ENCODE peak calls at places on chromosomes 6 and 20, in five cellular contexts. One of them, this sample, is unnamed.
A peak's percentile ranks its signal among the peaks of the same experiment; 100 is the strongest.

GRCh38 chr6:143279385-143279784 is 171.1 kb downstream of the ADAT2 start:
- DNase-seq in H9: peak; percentile 49
- DNase-seq in fibroblast of lung: peak; percentile 15
- DNase-seq in mesenchymal stem cell: peak; percentile 38
- DNase-seq in mesendoderm: peak; percentile 69
- DNase-seq in this sample: no peak

GRCh38 chr6:121395736-121396135 is 39.7 kb upstream of the GJA1 start:
- DNase-seq in fibroblast of lung: no peak
- DNase-seq in mesenchymal stem cell: no peak
- DNase-seq in mesendoderm: peak; percentile 26
- DNase-seq in H9: no peak
- DNase-seq in this sample: no peak

GRCh38 chr20:41249371-41249770 is 68.2 kb downstream of the ZHX3 start:
- DNase-seq in mesenchymal stem cell: peak; percentile 91
- DNase-seq in mesendoderm: no peak
- DNase-seq in fibroblast of lung: peak; percentile 88
- DNase-seq in H9: no peak
- DNase-seq in this sample: peak; percentile 88

GRCh38 chr6:15479761-15480160 is 183.1 kb downstream of the DTNBP1 start:
- DNase-seq in mesenchymal stem cell: no peak
- DNase-seq in H9: no peak
- DNase-seq in fibroblast of lung: no peak
- DNase-seq in mesendoderm: no peak
- DNase-seq in this sample: peak; percentile 52

GRCh38 chr6:108117427-108118358 is 43.2 kb upstream of the OSTM1 start:
- DNase-seq in mesendoderm: peak; percentile 72
- DNase-seq in H9: peak; percentile 71
- DNase-seq in fibroblast of lung: peak; percentile 18
- DNase-seq in mesenchymal stem cell: peak; percentile 57
- DNase-seq in this sample: no peak

GRCh38 chr20:56554869-56555268 is 21.8 kb downstream of the FAM209B start:
- DNase-seq in mesendoderm: peak; percentile 64
- DNase-seq in mesenchymal stem cell: peak; percentile 97
- DNase-seq in fibroblast of lung: peak; percentile 95
- DNase-seq in H9: peak; percentile 40
- DNase-seq in this sample: peak; percentile 97

GRCh38 chr6:72522735-72523141 is 99.1 kb upstream of the KCNQ5 start:
- DNase-seq in mesendoderm: peak; percentile 83
- DNase-seq in fibroblast of lung: no peak
- DNase-seq in H9: peak; percentile 88
- DNase-seq in mesenchymal stem cell: no peak
- DNase-seq in this sample: no peak

GRCh38 chr20:835220-836045 is 1.9 kb downstream of the FAM110A start:
- DNase-seq in H9: no peak
- DNase-seq in mesenchymal stem cell: no peak
- DNase-seq in mesendoderm: no peak
- DNase-seq in fibroblast of lung: no peak
- DNase-seq in this sample: no peak

GRCh38 chr6:90295854-90296345 is 743 bp downstream of the BACH2 start:
- DNase-seq in mesenchymal stem cell: peak; percentile 68
- DNase-seq in mesendoderm: peak; percentile 86
- DNase-seq in H9: peak; percentile 56
- DNase-seq in fibroblast of lung: peak; percentile 86
- DNase-seq in this sample: peak; percentile 71

GRCh38 chr6:145206247-145206907 is 528.9 kb downstream of the EPM2A start:
- DNase-seq in mesenchymal stem cell: peak; percentile 66
- DNase-seq in H9: no peak
- DNase-seq in mesendoderm: no peak
- DNase-seq in fibroblast of lung: peak; percentile 38
- DNase-seq in this sample: peak; percentile 60

GRCh38 chr20:49505518-49505917 is 23.1 kb upstream of the KCNB1 start:
- DNase-seq in H9: peak; percentile 61
- DNase-seq in fibroblast of lung: peak; percentile 11
- DNase-seq in mesenchymal stem cell: peak; percentile 20
- DNase-seq in mesendoderm: peak; percentile 80
- DNase-seq in this sample: peak; percentile 67

GRCh38 chr20:54475334-54476287 is at the start of gene DOK5:
- DNase-seq in H9: peak; percentile 64
- DNase-seq in mesenchymal stem cell: no peak
- DNase-seq in mesendoderm: peak; percentile 71
- DNase-seq in fibroblast of lung: peak; percentile 54
- DNase-seq in this sample: peak; percentile 52

GRCh38 chr20:63808145-63808724 is 22.8 kb downstream of the ZBTB46 start:
- DNase-seq in mesendoderm: no peak
- DNase-seq in H9: no peak
- DNase-seq in fibroblast of lung: no peak
- DNase-seq in mesenchymal stem cell: no peak
- DNase-seq in this sample: no peak

GRCh38 chr20:50438986-50439407 is 71.2 kb upstream of the PTPN1 start:
- DNase-seq in mesendoderm: peak; percentile 62
- DNase-seq in H9: no peak
- DNase-seq in mesenchymal stem cell: peak; percentile 86
- DNase-seq in fibroblast of lung: peak; percentile 57
- DNase-seq in this sample: peak; percentile 68

GRCh38 chr6:166221040-166221439 is 53.4 kb upstream of the TBXT start:
- DNase-seq in mesenchymal stem cell: no peak
- DNase-seq in H9: no peak
- DNase-seq in fibroblast of lung: no peak
- DNase-seq in mesendoderm: no peak
- DNase-seq in this sample: no peak

GRCh38 chr6:33815854-33816253 is 12.1 kb upstream of the MLN start:
- DNase-seq in mesendoderm: peak; percentile 84
- DNase-seq in fibroblast of lung: no peak
- DNase-seq in mesenchymal stem cell: peak; percentile 29
- DNase-seq in H9: peak; percentile 84
- DNase-seq in this sample: no peak

GRCh38 chr20:4147319-4147718 is 132.0 kb upstream of the RNF24 start:
- DNase-seq in fibroblast of lung: no peak
- DNase-seq in H9: no peak
- DNase-seq in mesendoderm: no peak
- DNase-seq in mesenchymal stem cell: no peak
- DNase-seq in this sample: peak; percentile 52

GRCh38 chr6:4906293-4906941 is 97.4 kb downstream of the RPP40 start:
- DNase-seq in fibroblast of lung: no peak
- DNase-seq in H9: no peak
- DNase-seq in mesendoderm: no peak
- DNase-seq in mesenchymal stem cell: no peak
- DNase-seq in this sample: no peak

GRCh38 chr20:5557123-5557522 is 193.1 kb upstream of the SHLD1 start:
- DNase-seq in fibroblast of lung: peak; percentile 51
- DNase-seq in H9: peak; percentile 66
- DNase-seq in mesendoderm: peak; percentile 60
- DNase-seq in mesenchymal stem cell: peak; percentile 59
- DNase-seq in this sample: peak; percentile 18

GRCh38 chr6:170130201-170130621 is 160.7 kb downstream of the DLL1 start:
- DNase-seq in mesenchymal stem cell: no peak
- DNase-seq in H9: no peak
- DNase-seq in mesendoderm: no peak
- DNase-seq in fibroblast of lung: no peak
- DNase-seq in this sample: no peak

GRCh38 chr6:11833626-11834592 is 55.3 kb upstream of the ADTRP start:
- DNase-seq in H9: peak; percentile 55
- DNase-seq in fibroblast of lung: no peak
- DNase-seq in mesenchymal stem cell: no peak
- DNase-seq in mesendoderm: peak; percentile 27
- DNase-seq in this sample: no peak

GRCh38 chr20:36591854-36592641 is 13.5 kb upstream of the RAB5IF start:
- DNase-seq in mesendoderm: peak; percentile 92
- DNase-seq in mesenchymal stem cell: peak; percentile 59
- DNase-seq in fibroblast of lung: peak; percentile 60
- DNase-seq in H9: peak; percentile 54
- DNase-seq in this sample: no peak

GRCh38 chr6:114304304-114304887 is 38.4 kb downstream of the HS3ST5 start:
- DNase-seq in mesenchymal stem cell: peak; percentile 15
- DNase-seq in H9: no peak
- DNase-seq in mesendoderm: no peak
- DNase-seq in fibroblast of lung: peak; percentile 48
- DNase-seq in this sample: peak; percentile 1

GRCh38 chr20:19231359-19232035 is 19.1 kb downstream of the SLC24A3 start:
- DNase-seq in mesenchymal stem cell: no peak
- DNase-seq in mesendoderm: no peak
- DNase-seq in fibroblast of lung: no peak
- DNase-seq in H9: no peak
- DNase-seq in this sample: no peak

GRCh38 chr6:110287462-110288341 is 70.4 kb downstream of the METTL24 start:
- DNase-seq in mesendoderm: no peak
- DNase-seq in fibroblast of lung: no peak
- DNase-seq in H9: no peak
- DNase-seq in mesenchymal stem cell: no peak
- DNase-seq in this sample: no peak

GRCh38 chr6:52921743-52922142 is 12.2 kb upstream of the GSTA3 start:
- DNase-seq in mesendoderm: no peak
- DNase-seq in fibroblast of lung: no peak
- DNase-seq in mesenchymal stem cell: no peak
- DNase-seq in H9: no peak
- DNase-seq in this sample: no peak

GRCh38 chr6:5478380-5478779 is 217.1 kb downstream of the FARS2 start:
- DNase-seq in mesenchymal stem cell: no peak
- DNase-seq in fibroblast of lung: no peak
- DNase-seq in mesendoderm: no peak
- DNase-seq in H9: no peak
- DNase-seq in this sample: no peak

GRCh38 chr20:35972445-35972844 is 4.1 kb downstream of the CNBD2 start:
- DNase-seq in H9: no peak
- DNase-seq in mesendoderm: no peak
- DNase-seq in mesenchymal stem cell: no peak
- DNase-seq in fibroblast of lung: no peak
- DNase-seq in this sample: no peak

GRCh38 chr20:52313335-52313963 is 121.9 kb upstream of the ZFP64 start:
- DNase-seq in fibroblast of lung: peak; percentile 66
- DNase-seq in H9: peak; percentile 58
- DNase-seq in mesenchymal stem cell: peak; percentile 64
- DNase-seq in mesendoderm: peak; percentile 71
- DNase-seq in this sample: peak; percentile 38

GRCh38 chr6:146803601-146804000 is 204.8 kb downstream of the ADGB start:
- DNase-seq in mesendoderm: no peak
- DNase-seq in H9: no peak
- DNase-seq in fibroblast of lung: peak; percentile 8
- DNase-seq in mesenchymal stem cell: no peak
- DNase-seq in this sample: no peak

DNA sequence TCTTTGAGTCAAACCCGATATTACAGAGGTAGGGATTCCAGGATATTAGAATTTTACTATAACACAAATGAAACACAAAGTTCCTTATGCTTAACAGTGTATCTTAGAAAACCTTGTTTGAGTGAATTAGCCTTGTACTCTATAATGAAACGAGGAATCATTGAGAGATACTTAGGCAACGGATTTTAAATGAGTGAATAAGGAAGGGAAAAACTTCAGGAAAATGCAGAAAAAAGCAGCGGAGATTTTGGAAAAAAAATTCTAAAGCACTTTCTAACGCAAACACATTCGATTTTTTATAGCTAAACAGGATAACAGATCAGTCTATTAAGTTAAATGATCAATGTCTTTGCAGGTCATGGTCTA is 137.3 kb downstream of the HFE start:
- DNase-seq in mesendoderm: no peak
- DNase-seq in H9: no peak
- DNase-seq in fibroblast of lung: no peak
- DNase-seq in mesenchymal stem cell: no peak
- DNase-seq in this sample: no peak
- H3K9ac ChIP-seq in mesendoderm: peak overlapping the region; percentile 51
- H3K9ac ChIP-seq in H9: peak overlapping the region; percentile 88
- H3K9ac ChIP-seq in fibroblast of lung: peak overlapping the region; percentile 65
- H3K9ac ChIP-seq in mesenchymal stem cell: peak overlapping the region; percentile 86
- H3K9ac ChIP-seq in this sample: peak overlapping the region; percentile 90

DNA sequence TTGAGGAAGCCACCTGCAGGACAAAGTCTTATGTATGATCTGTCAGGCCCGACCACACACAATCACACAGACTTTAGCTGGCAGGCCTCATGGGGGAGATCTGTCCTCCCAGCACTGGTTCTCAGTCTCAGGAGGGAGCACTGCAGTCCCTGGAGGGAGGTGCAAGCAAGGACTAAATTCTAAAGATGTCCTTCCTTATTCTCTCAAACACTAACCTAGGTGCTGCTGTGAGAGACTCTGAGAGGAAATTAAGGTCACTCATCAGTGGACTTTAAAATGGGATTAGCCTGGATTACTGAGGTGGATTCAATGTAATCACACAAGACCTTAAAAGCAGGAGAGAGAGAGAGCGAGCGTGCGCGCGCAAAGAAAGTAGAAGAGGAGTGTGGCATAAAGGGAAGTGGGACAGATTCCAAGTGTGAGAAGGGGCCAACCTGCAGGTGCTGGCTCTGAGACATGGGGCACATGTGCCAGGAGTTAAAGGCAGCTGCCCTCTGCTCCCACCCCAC is 14.3 kb downstream of the GLO1 start:
- DNase-seq in H9: no peak
- DNase-seq in mesenchymal stem cell: no peak
- DNase-seq in mesendoderm: peak; percentile 44
- DNase-seq in fibroblast of lung: no peak
- DNase-seq in this sample: no peak
- H3K9ac ChIP-seq in H9: no peak overlapping the region
- H3K9ac ChIP-seq in mesenchymal stem cell: no peak overlapping the region
- H3K9ac ChIP-seq in mesendoderm: no peak overlapping the region
- H3K9ac ChIP-seq in fibroblast of lung: no peak overlapping the region
- H3K9ac ChIP-seq in this sample: no peak overlapping the region

GRCh38 chr6:43624786-43625288 is 4.2 kb downstream of the GTPBP2 start:
- DNase-seq in mesendoderm: no peak
- DNase-seq in mesenchymal stem cell: no peak
- DNase-seq in fibroblast of lung: no peak
- DNase-seq in H9: no peak
- DNase-seq in this sample: no peak
- H3K9ac ChIP-seq in mesendoderm: no peak overlapping the region
- H3K9ac ChIP-seq in mesenchymal stem cell: no peak overlapping the region
- H3K9ac ChIP-seq in fibroblast of lung: no peak overlapping the region
- H3K9ac ChIP-seq in H9: no peak overlapping the region
- H3K9ac ChIP-seq in this sample: no peak overlapping the region

GRCh38 chr6:13371421-13372072 is 43.2 kb upstream of the TBC1D7 start:
- DNase-seq in H9: no peak
- DNase-seq in mesenchymal stem cell: no peak
- DNase-seq in fibroblast of lung: no peak
- DNase-seq in mesendoderm: no peak
- DNase-seq in this sample: no peak

GRCh38 chr6:13372688-13373487 is 44.6 kb upstream of the TBC1D7 start:
- DNase-seq in fibroblast of lung: no peak
- DNase-seq in H9: no peak
- DNase-seq in mesenchymal stem cell: peak; percentile 29
- DNase-seq in mesendoderm: no peak
- DNase-seq in this sample: no peak

GRCh38 chr6:13369591-13369990 is 41.3 kb upstream of the TBC1D7 start:
- DNase-seq in mesenchymal stem cell: no peak
- DNase-seq in fibroblast of lung: no peak
- DNase-seq in H9: no peak
- DNase-seq in mesendoderm: no peak
- DNase-seq in this sample: no peak

GRCh38 chr6:13368716-13369115 is 40.4 kb upstream of the TBC1D7 start:
- DNase-seq in mesendoderm: no peak
- DNase-seq in mesenchymal stem cell: no peak
- DNase-seq in fibroblast of lung: no peak
- DNase-seq in H9: no peak
- DNase-seq in this sample: no peak

DNA sequence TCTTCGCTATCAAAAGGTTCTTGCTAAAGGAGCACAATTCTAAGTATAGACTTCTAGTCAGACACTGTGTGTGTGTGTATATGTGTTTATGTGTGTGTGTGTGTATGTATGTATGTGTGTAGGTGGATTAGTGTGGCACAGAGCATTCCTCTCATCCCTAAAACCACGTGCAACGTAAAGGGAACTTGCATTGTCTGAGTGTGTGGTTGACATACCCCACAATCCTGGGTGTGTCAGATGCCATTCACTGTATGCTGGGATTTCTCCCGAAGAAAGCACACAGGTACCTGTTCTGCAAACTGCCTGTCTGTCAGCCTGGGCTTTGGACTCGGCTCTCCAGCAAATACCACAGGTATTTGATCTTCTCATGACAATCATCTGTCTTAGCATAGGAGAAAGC is 42.3 kb upstream of the TBC1D7 start:
- DNase-seq in fibroblast of lung: no peak
- DNase-seq in H9: no peak
- DNase-seq in mesendoderm: no peak
- DNase-seq in mesenchymal stem cell: no peak
- DNase-seq in this sample: no peak
- H3K9ac ChIP-seq in fibroblast of lung: no peak overlapping the region
- H3K9ac ChIP-seq in H9: no peak overlapping the region
- H3K9ac ChIP-seq in mesendoderm: no peak overlapping the region
- H3K9ac ChIP-seq in mesenchymal stem cell: no peak overlapping the region
- H3K9ac ChIP-seq in this sample: no peak overlapping the region